ENCODE peak calls at places on chromosomes 12 and 14, in nine cellular contexts. D, K, N, B, S, M, O, W and F are unnamed samples.

GRCh38 chr12:42638697-42639096 is 49.2 kb upstream of the PRICKLE1 start:
- DNase-seq in B (no peak), D (no peak), K (no peak), S (no peak), M (no peak), O (no peak), N (no peak), W (no peak), F (no peak)

GRCh38 chr12:14373202-14373601 is 7.7 kb downstream of the ATF7IP start:
- DNase-seq in N (no peak), S (no peak), M (no peak), W (peak; percentile 23), D (no peak), B (no peak), K (no peak), O (peak; percentile 83), F (no peak)

GRCh38 chr14:77069551-77069950 is 28.5 kb upstream of the CIPC start:
- DNase-seq in D (no peak), K (no peak), O (no peak), W (no peak), M (no peak), S (no peak), N (no peak), B (no peak), F (no peak)

GRCh38 chr14:75879031-75879430 is 102.8 kb downstream of the TGFB3 start:
- DNase-seq in D (peak; percentile 86), K (no peak), O (peak; percentile 86), W (peak; percentile 85), M (no peak), S (no peak), N (no peak), B (no peak), F (no peak)

GRCh38 chr14:22159049-22159448 is 430.0 kb downstream of the DAD1 start:
- DNase-seq in W (no peak), K (no peak), D (no peak), N (no peak), O (no peak), S (peak; percentile 12), B (no peak), M (no peak), F (peak; percentile 65)

GRCh38 chr12:93804392-93805179 is 127.4 kb downstream of the CRADD start:
- DNase-seq in B (no peak), W (peak; percentile 58), K (no peak), S (no peak), M (no peak), N (no peak), O (peak; percentile 66), D (no peak), F (no peak)

GRCh38 chr14:53470351-53471043 is 317.4 kb upstream of the DDHD1 start:
- DNase-seq in K (no peak), S (no peak), M (no peak), D (no peak), B (no peak), N (peak; percentile 70), W (peak; percentile 65), O (peak; percentile 78), F (no peak)

GRCh38 chr12:48336564-48336963 is 14.2 kb downstream of the ZNF641 start:
- DNase-seq in S (no peak), B (no peak), O (no peak), M (no peak), K (no peak), N (no peak), D (no peak), W (no peak), F (no peak)

GRCh38 chr12:112180422-112180821 is 55.1 kb downstream of the TRAFD1 start:
- DNase-seq in K (no peak), O (no peak), W (no peak), S (no peak), N (no peak), B (no peak), M (no peak), D (no peak), F (no peak)

GRCh38 chr12:26158078-26158764 is 33.4 kb upstream of the BHLHE41 start:
- DNase-seq in W (no peak), S (no peak), O (no peak), N (no peak), B (no peak), K (no peak), M (no peak), D (no peak), F (no peak)

GRCh38 chr14:33110737-33111443 is 172.2 kb downstream of the NPAS3 start:
- DNase-seq in D (no peak), N (no peak), W (no peak), K (no peak), M (no peak), O (no peak), S (no peak), B (no peak), F (no peak)

GRCh38 chr12:111262277-111262676 is 106.6 kb downstream of the PHETA1 start:
- DNase-seq in S (no peak), D (no peak), O (no peak), K (no peak), M (no peak), B (no peak), N (no peak), W (no peak), F (no peak)

GRCh38 chr12:41254546-41254945 is 66.4 kb downstream of the PDZRN4 start:
- DNase-seq in N (no peak), O (no peak), K (no peak), W (no peak), D (no peak), S (no peak), B (no peak), M (no peak), F (peak; percentile 4)

GRCh38 chr12:85005615-85006014 is 30.5 kb downstream of the TSPAN19 start:
- DNase-seq in N (no peak), B (no peak), S (no peak), K (no peak), M (no peak), D (no peak), O (no peak), W (no peak), F (no peak)

GRCh38 chr14:79605863-79606262 is 605.4 kb downstream of the DIO2 start:
- DNase-seq in B (no peak), S (no peak), O (no peak), N (no peak), K (no peak), D (no peak), W (no peak), M (no peak), F (no peak)

GRCh38 chr14:96055065-96055752 is 16.0 kb downstream of the C14orf132 start:
- DNase-seq in M (no peak), O (peak; percentile 61), N (no peak), B (no peak), D (no peak), K (no peak), S (no peak), W (no peak), F (no peak)

GRCh38 chr12:10690906-10691305 is 17.1 kb upstream of the STYK1 start:
- DNase-seq in B (no peak), M (no peak), S (no peak), K (no peak), W (peak; percentile 32), N (no peak), D (peak; percentile 41), O (peak; percentile 15), F (no peak)

GRCh38 chr12:122860052-122860853 is 25.0 kb downstream of the HIP1R start:
- DNase-seq in W (peak; percentile 71), K (peak; percentile 89), B (peak; percentile 76), D (no peak), M (peak; percentile 88), N (peak; percentile 91), S (peak; percentile 79), O (peak; percentile 91), F (no peak)

GRCh38 chr12:99920561-99920960 is 64.2 kb downstream of the ANKS1B start:
- DNase-seq in S (no peak), W (no peak), D (no peak), B (no peak), M (no peak), N (no peak), K (no peak), O (no peak), F (no peak)

GRCh38 chr14:21057803-21058675 is at the start of gene RNASE8:
- DNase-seq in O (peak; percentile 61), K (no peak), W (peak; percentile 49), N (no peak), S (no peak), B (no peak), D (no peak), M (no peak), F (no peak)

GRCh38 chr14:68966872-68967301 is 12.2 kb downstream of the ACTN1 start:
- DNase-seq in D (no peak), O (no peak), K (no peak), N (no peak), B (no peak), S (no peak), M (no peak), W (no peak), F (no peak)
- H3K4me3 ChIP-seq in D (no peak overlapping the region), O (no peak overlapping the region), K (no peak overlapping the region), N (no peak overlapping the region), B (no peak overlapping the region), S (no peak overlapping the region), M (no peak overlapping the region), W (no peak overlapping the region), F (no peak overlapping the region)

GRCh38 chr12:75390156-75390898 is 562 bp upstream of the GLIPR1L2 start:
- DNase-seq in O (no peak), K (no peak), S (no peak), M (no peak), B (no peak), W (no peak), D (no peak), N (no peak), F (no peak)
- H3K4me3 ChIP-seq in O (peak overlapping the region; percentile 67), K (no peak overlapping the region), S (peak overlapping the region; percentile 54), M (peak overlapping the region; percentile 75), B (peak overlapping the region; percentile 67), W (peak overlapping the region; percentile 73), D (peak overlapping the region; percentile 44), N (peak overlapping the region; percentile 69), F (peak overlapping the region; percentile 75)

DNA sequence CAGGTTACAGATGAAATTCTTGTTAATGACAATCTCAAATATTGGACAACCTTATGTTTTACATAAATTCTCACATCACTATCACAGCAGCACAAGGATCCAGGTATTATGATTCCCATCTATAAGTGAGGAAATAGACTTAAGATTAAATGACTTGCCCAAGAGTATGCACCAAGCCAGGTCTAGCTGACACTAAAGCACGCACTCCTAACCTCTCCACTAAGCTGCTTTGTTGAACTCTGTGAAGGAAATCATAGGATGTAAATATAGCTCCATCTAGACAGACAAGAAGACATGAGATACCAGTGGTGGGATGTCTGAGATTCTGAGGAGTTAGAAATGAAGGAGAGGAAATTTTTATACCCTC is 87.9 kb downstream of the PHLDA1 start:
- DNase-seq in S (no peak), N (no peak), D (no peak), M (no peak), O (no peak), W (no peak), B (no peak), K (no peak), F (no peak)
- H3K4me3 ChIP-seq in S (no peak overlapping the region), N (no peak overlapping the region), D (no peak overlapping the region), M (no peak overlapping the region), O (no peak overlapping the region), W (no peak overlapping the region), B (no peak overlapping the region), K (no peak overlapping the region), F (no peak overlapping the region)

DNA sequence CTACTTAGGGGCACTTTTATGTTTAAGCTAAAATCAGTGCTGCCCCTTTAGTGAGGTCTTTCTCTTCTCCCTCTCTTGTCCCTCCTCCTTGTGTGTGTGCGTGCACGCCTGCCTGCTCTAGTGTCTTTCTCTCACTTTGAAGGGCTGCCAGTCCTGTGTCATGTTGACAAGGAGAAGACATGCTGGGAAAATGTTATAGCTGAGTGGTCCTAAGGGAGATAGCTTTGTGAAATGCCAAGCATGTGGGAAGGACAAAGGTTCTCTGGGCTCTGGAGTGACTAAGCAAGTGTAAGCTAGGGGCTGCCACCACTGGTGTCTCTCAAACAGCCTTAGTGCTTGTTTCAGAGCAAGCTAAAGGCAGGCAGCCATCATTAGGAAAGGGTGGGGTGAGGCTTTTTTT is 108.4 kb downstream of the EMP1 start:
- DNase-seq in K (no peak), W (no peak), B (no peak), D (no peak), N (no peak), O (no peak), M (no peak), S (no peak), F (no peak)
- H3K4me3 ChIP-seq in K (no peak overlapping the region), W (no peak overlapping the region), B (no peak overlapping the region), D (no peak overlapping the region), N (no peak overlapping the region), O (no peak overlapping the region), M (no peak overlapping the region), S (no peak overlapping the region), F (no peak overlapping the region)